ENCODE peak calls at places on chromosomes 4 and X, in eight cellular contexts. R, L, Z, V, Q, I, A and H are unnamed samples.

GRCh38 chrX:147920161-147920666 is 8.5 kb downstream of the FMR1 start:
- DNase-seq in R (no peak), L (no peak), Z (no peak), V (no peak), Q (no peak), I (no peak), A (no peak), H (no peak)

GRCh38 chr4:183078634-183079033 is 20.4 kb upstream of the WWC2 start:
- DNase-seq in R (no peak), L (no peak), Z (peak; percentile 72), V (no peak), Q (no peak), I (no peak), A (no peak), H (no peak)

GRCh38 chr4:82886145-82886942 is 4.6 kb downstream of the SEC31A start:
- DNase-seq in R (no peak), L (no peak), Z (no peak), V (no peak), Q (no peak), I (no peak), A (no peak), H (no peak)

GRCh38 chrX:102950908-102951866 is 14.1 kb downstream of the RAB40AL start:
- DNase-seq in R (peak; percentile 25), L (peak; percentile 23), Z (peak; percentile 73), V (no peak), Q (peak; percentile 65), I (peak; percentile 44), A (peak; percentile 15), H (peak; percentile 68)

GRCh38 chr4:27910227-27910626 is 1049.6 kb downstream of the STIM2 start:
- DNase-seq in R (no peak), L (no peak), Z (no peak), V (no peak), Q (no peak), I (no peak), A (no peak), H (no peak)

GRCh38 chrX:144006811-144007210 is 122.9 kb downstream of the UBE2NL start:
- DNase-seq in R (no peak), L (no peak), Z (no peak), V (no peak), Q (no peak), I (no peak), A (no peak), H (no peak)

GRCh38 chr4:97309111-97309510 is 834.2 kb downstream of the STPG2 start:
- DNase-seq in R (no peak), L (no peak), Z (no peak), V (no peak), Q (no peak), I (no peak), A (no peak), H (no peak)

GRCh38 chr4:181821039-181822004 is 421.9 kb upstream of the TENM3 start:
- DNase-seq in R (no peak), L (no peak), Z (no peak), V (no peak), Q (no peak), I (no peak), A (no peak), H (no peak)

GRCh38 chr4:186102931-186103330 is 1.6 kb upstream of the FAM149A start:
- DNase-seq in R (no peak), L (no peak), Z (no peak), V (no peak), Q (no peak), I (no peak), A (no peak), H (no peak)

GRCh38 chrX:107902721-107903120 is 77.1 kb downstream of the MID2 start:
- DNase-seq in R (no peak), L (no peak), Z (no peak), V (no peak), Q (no peak), I (no peak), A (no peak), H (no peak)

GRCh38 chr4:16007471-16008095 is 44.6 kb upstream of the FGFBP2 start:
- DNase-seq in R (no peak), L (no peak), Z (no peak), V (no peak), Q (no peak), I (no peak), A (no peak), H (no peak)

GRCh38 chr4:134027931-134028330 is 173.7 kb downstream of the PABPC4L start:
- DNase-seq in R (no peak), L (peak; percentile 12), Z (no peak), V (no peak), Q (no peak), I (no peak), A (no peak), H (peak; percentile 71)

GRCh38 chr4:69832326-69833030 is 27.5 kb downstream of the SULT1E1 start:
- DNase-seq in R (no peak), L (no peak), Z (no peak), V (no peak), Q (no peak), I (peak; percentile 71), A (no peak), H (no peak)

GRCh38 chrX:110276778-110277177 is 41.1 kb downstream of the AMMECR1 start:
- DNase-seq in R (no peak), L (no peak), Z (no peak), V (no peak), Q (no peak), I (no peak), A (no peak), H (no peak)

GRCh38 chr4:145938618-145939177 is at the start of gene ZNF827:
- DNase-seq in R (peak; percentile 72), L (peak; percentile 64), Z (peak; percentile 77), V (peak; percentile 84), Q (peak; percentile 69), I (peak; percentile 78), A (peak; percentile 68), H (peak; percentile 76)

GRCh38 chr4:145937990-145938611 is 522 bp downstream of the ZNF827 start:
- DNase-seq in R (peak; percentile 32), L (no peak), Z (peak; percentile 65), V (no peak), Q (peak; percentile 20), I (peak; percentile 28), A (peak; percentile 10), H (peak; percentile 51)

GRCh38 chr4:145935253-145936141 is 3.1 kb downstream of the ZNF827 start:
- DNase-seq in R (peak; percentile 66), L (no peak), Z (peak; percentile 66), V (no peak), Q (peak; percentile 28), I (peak; percentile 52), A (peak; percentile 41), H (peak; percentile 47)

GRCh38 chr4:145936142-145937020 is 2.2 kb downstream of the ZNF827 start:
- DNase-seq in R (peak; percentile 62), L (no peak), Z (peak; percentile 70), V (peak; percentile 85), Q (peak; percentile 70), I (peak; percentile 75), A (peak; percentile 78), H (peak; percentile 79)

GRCh38 chr4:145937021-145937861 is 1.4 kb downstream of the ZNF827 start:
- DNase-seq in R (peak; percentile 73), L (no peak), Z (peak; percentile 82), V (peak; percentile 85), Q (peak; percentile 54), I (peak; percentile 81), A (peak; percentile 69), H (peak; percentile 56)
- TF ChIP-seq POLR2A in R (no peak), L (no peak), Z (no peak), V (peak; percentile 25), Q (peak; percentile 38), I (peak; percentile 72), A (no peak), H (peak; percentile 66)

DNA sequence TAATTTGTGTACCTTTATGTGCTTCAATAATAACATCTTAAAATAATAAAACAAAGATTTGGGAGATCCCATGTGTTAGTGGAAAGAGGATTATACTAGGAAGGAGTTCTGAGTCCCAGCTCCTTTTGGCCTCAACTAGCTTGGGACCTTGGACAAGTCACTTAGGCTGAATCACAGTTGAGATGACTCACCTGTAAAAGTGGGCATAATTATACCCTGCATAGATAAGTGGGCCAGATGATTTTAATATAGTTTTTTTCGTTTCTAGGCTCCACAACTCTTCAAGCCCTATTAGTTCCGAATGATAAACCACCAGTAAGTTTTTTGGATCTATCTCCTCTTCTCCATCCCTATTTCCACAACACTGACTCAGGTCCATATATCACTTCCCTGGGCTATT is 131.8 kb downstream of the ENOX2 start:
- DNase-seq in R (no peak), L (no peak), Z (no peak), V (no peak), Q (no peak), I (no peak), A (no peak), H (no peak)
- H3K27ac ChIP-seq in R (no peak overlapping the region), L (no peak overlapping the region), Z (no peak overlapping the region), V (no peak overlapping the region), Q (no peak overlapping the region), I (no peak overlapping the region), A (no peak overlapping the region), H (peak overlapping the region; percentile 41)

DNA sequence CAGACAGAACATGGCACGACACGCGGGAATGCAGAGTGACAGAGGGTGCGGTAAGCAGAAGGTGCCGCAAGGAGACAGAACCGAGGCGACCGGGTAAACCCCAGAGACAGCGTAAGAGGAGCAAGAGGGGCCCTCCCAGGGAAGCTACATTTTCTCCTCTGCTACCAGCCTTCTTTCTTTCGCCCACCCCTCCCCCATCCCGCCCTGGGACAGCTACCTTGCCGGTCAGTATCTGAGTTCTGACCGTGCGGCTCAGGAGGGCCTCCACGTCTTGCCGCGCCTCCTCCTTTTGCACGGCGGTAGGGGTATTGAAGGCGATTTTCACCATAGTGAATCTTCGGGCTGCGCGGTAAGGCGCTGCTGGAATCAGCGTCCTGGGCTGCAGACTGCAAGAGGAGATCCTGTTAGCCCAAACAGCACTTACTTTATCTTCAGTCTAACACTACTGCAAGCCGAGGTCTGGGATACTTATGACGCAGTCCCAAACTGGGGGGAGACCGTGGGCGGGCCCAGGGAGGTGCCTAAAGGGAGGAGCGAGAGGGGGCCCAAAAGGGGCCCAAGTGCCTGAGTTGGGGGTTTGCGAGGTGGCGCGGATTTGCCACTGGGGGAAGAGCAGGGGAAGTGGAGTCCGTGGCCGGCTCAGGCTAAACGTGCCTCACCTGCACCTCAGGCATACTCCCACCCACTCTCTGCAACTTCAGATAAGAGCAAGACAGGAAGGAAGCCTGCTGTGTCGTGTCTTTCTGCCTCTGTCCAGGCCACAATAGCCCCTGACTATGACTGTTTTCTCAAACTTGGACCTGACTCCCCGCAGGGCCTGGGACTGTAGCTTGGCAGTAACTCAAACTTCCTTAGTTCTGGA is at the start of gene ITM2A:
- DNase-seq in R (peak; percentile 77), L (no peak), Z (peak; percentile 30), V (peak; percentile 61), Q (no peak), I (peak; percentile 34), A (peak; percentile 34), H (peak; percentile 0)
- TF ChIP-seq POLR2A in R (peak; percentile 37), L (no peak), Z (no peak), V (no peak), Q (no peak), I (peak; percentile 28), A (no peak), H (no peak)

DNA sequence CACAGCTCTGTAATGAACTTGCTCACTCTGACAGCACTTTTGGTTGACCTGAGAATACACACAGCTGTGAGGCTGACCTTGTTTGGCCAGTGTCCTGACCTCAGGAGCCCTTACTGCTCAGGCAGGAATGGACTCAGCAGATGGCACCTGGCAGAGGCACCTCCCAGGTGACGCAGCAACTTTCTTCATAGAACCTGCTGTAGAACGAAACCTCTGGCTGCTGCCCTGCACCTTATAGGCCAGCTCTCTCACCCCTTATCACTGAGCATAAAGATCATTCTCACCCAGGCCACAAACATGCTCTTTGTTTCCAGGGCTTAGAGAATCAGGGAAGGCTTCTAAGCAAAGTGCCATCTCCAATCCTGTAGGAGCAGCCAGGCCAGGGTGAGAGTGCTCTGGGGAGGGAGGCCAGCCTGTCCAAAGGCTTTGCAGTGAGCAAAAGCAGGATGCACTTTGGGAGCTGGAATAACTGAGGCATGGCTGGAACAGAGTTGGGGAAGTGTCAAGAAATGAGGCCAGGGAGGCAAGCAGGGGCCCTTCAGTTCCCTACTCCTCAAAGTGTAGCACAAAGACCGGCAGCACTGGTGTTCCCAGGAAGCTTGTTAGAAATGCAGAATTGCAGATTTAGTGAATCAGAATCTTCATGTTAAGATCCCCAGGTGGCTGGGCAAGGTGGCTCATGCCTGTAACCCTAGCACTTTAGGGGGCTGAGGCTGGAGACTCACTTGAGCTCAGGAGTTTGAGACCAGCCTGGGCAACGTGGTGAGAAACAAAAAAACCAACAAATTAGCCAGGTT is 13.3 kb upstream of the CENPU start:
- DNase-seq in R (no peak), L (no peak), Z (no peak), V (no peak), Q (peak; percentile 89), I (peak; percentile 75), A (no peak), H (no peak)
- H3K27ac ChIP-seq in R (peak overlapping the region; percentile 63), L (no peak overlapping the region), Z (peak overlapping the region; percentile 65), V (peak overlapping the region; percentile 83), Q (peak overlapping the region; percentile 90), I (peak overlapping the region; percentile 77), A (peak overlapping the region; percentile 78), H (no peak overlapping the region)